ENCODE peak calls at places on chromosomes 11 and 22, in eight cellular contexts. V is SK-N-SH, R is suprapubic skin, Z is A549, E is transverse colon, B is tibial nerve, X is HepG2, J is stomach. N is an unnamed sample.
A peak's percentile ranks its signal among the peaks of the same experiment; 100 is the strongest.

GRCh38 chr11:36469881-36470802 is 39.9 kb downstream of the TRAF6 start:
- DNase-seq in V (no peak), R (no peak), Z (no peak), E (no peak), B (no peak), X (no peak), J (no peak), N (no peak)

GRCh38 chr11:122038543-122038942 is 77.5 kb downstream of the BLID start:
- DNase-seq in V (no peak), R (no peak), Z (no peak), E (no peak), B (no peak), X (no peak), J (no peak), N (no peak)

GRCh38 chr11:67491276-67492068 is 8.6 kb downstream of the AIP start:
- DNase-seq in V (no peak), R (no peak), Z (no peak), E (no peak), B (no peak), X (no peak), J (no peak), N (peak; percentile 54)

GRCh38 chr11:130148927-130149326 is 10.7 kb upstream of the ST14 start:
- DNase-seq in V (no peak), R (no peak), Z (no peak), E (no peak), B (no peak), X (no peak), J (no peak), N (no peak)

GRCh38 chr22:37564111-37564711 is 3.9 kb downstream of the CDC42EP1 start:
- DNase-seq in V (no peak), R (no peak), Z (no peak), E (no peak), B (no peak), X (no peak), J (no peak), N (no peak)

GRCh38 chr22:29150701-29151100 is 55.0 kb upstream of the EMID1 start:
- DNase-seq in V (no peak), R (peak; percentile 37), Z (no peak), E (no peak), B (no peak), X (no peak), J (peak; percentile 7), N (no peak)

GRCh38 chr22:44194569-44194968 is 13.8 kb downstream of the PARVG start:
- DNase-seq in V (no peak), R (no peak), Z (no peak), E (no peak), B (no peak), X (no peak), J (no peak), N (no peak)

GRCh38 chr11:33769542-33769941 is 4.8 kb downstream of the FBXO3 start:
- DNase-seq in V (no peak), R (no peak), Z (no peak), E (no peak), B (no peak), X (no peak), J (no peak), N (no peak)

GRCh38 chr22:25874327-25874726 is 132.3 kb downstream of the MYO18B start:
- DNase-seq in V (no peak), R (no peak), Z (no peak), E (no peak), B (no peak), X (no peak), J (no peak), N (no peak)

GRCh38 chr11:15967966-15968365 is 388.4 kb downstream of the SOX6 start:
- DNase-seq in V (no peak), R (no peak), Z (peak; percentile 17), E (no peak), B (no peak), X (no peak), J (no peak), N (no peak)

GRCh38 chr11:114745150-114745671 is 66.9 kb downstream of the NXPE2 start:
- DNase-seq in V (no peak), R (no peak), Z (no peak), E (no peak), B (no peak), X (no peak), J (no peak), N (no peak)

GRCh38 chr11:67646535-67647336 is 3.8 kb downstream of the ACY3 start:
- DNase-seq in V (no peak), R (no peak), Z (no peak), E (peak; percentile 79), B (no peak), X (no peak), J (no peak), N (peak; percentile 85)

GRCh38 chr11:120801801-120802689 is 221.9 kb upstream of the TBCEL start:
- DNase-seq in V (peak; percentile 83), R (peak; percentile 70), Z (peak; percentile 38), E (peak; percentile 62), B (peak; percentile 73), X (peak; percentile 28), J (peak; percentile 68), N (no peak)

GRCh38 chr11:59615132-59615636 is 390 bp downstream of the OSBP start:
- DNase-seq in V (no peak), R (peak; percentile 82), Z (peak; percentile 39), E (peak; percentile 77), B (peak; percentile 9), X (peak; percentile 26), J (peak; percentile 72), N (peak; percentile 84)

GRCh38 chr22:50146440-50147228 is 23.9 kb upstream of the PANX2 start:
- DNase-seq in V (peak; percentile 81), R (peak; percentile 63), Z (peak; percentile 72), E (peak; percentile 58), B (peak; percentile 48), X (peak; percentile 87), J (peak; percentile 68), N (peak; percentile 67)

GRCh38 chr11:46827995-46828394 is 18.1 kb downstream of the CKAP5 start:
- DNase-seq in V (no peak), R (no peak), Z (no peak), E (no peak), B (no peak), X (no peak), J (no peak), N (no peak)

DNA sequence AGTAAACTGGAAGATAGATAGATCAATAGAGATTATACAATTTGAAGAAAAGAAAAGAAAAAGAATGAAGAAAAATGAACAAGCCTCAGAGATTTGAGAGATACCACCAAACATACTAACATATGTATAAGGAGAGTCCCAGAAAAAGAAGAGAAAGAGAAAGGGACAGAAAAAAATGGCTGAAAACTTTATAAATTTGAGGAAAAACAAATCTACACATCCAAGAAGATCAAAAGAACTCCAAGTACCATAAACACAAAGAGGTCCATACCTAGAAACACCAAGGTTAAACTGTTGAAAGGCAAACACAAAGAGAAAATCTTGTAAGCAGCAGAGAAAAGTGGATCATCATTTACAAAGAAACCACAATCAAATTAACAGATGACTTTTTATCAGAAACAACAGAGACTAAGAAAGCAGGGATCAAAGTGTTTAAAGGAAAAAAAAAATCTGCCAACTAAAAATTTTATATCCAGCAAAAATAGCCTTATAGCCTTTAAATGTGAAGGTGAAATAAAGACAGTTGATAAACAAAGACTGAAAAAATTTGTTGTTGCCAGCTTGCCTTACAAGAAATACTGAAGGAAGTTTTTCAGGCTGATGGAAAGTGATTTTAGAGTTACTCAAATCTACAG is 11.8 kb upstream of the AKIP1 start:
- DNase-seq in V (no peak), R (no peak), Z (no peak), E (no peak), B (no peak), X (no peak), J (no peak), N (no peak)
- TF ChIP-seq EP300 in V (no peak), R (no peak), Z (no peak), E (no peak), B (no peak), X (no peak), J (no peak), N (no peak)

GRCh38 chr11:104161751-104162450 is 2.0 kb downstream of the PDGFD start:
- DNase-seq in V (no peak), R (no peak), Z (no peak), E (no peak), B (no peak), X (no peak), J (no peak), N (no peak)

GRCh38 chr11:104159356-104159755 is 4.6 kb downstream of the PDGFD start:
- DNase-seq in V (no peak), R (no peak), Z (no peak), E (no peak), B (no peak), X (no peak), J (no peak), N (no peak)

GRCh38 chr11:104163100-104164027 is 583 bp downstream of the PDGFD start:
- DNase-seq in V (peak; percentile 25), R (no peak), Z (peak; percentile 68), E (no peak), B (no peak), X (no peak), J (peak; percentile 30), N (no peak)

GRCh38 chr11:104165014-104165413 is 1.1 kb upstream of the PDGFD start:
- DNase-seq in V (no peak), R (no peak), Z (no peak), E (no peak), B (no peak), X (no peak), J (no peak), N (no peak)

GRCh38 chr11:104164028-104164520 is at the start of gene PDGFD:
- DNase-seq in V (peak; percentile 86), R (peak; percentile 77), Z (peak; percentile 90), E (peak; percentile 22), B (peak; percentile 28), X (peak; percentile 54), J (peak; percentile 71), N (peak; percentile 90)
- TF ChIP-seq CTCF in V (peak; percentile 53), R (no peak), Z (no peak), E (no peak), B (peak; percentile 55), X (peak; percentile 57), J (peak; percentile 35), N (peak; percentile 44)

GRCh38 chr22:17949926-17950473 is 74.4 kb downstream of the MICAL3 start:
- DNase-seq in V (no peak), R (no peak), Z (no peak), E (no peak), B (no peak), X (no peak), J (no peak), N (no peak)
- H3K4me1 ChIP-seq in V (peaks cover 42% of the 10 kb centered on the region), R (peaks cover 47% of the 10 kb centered on the region), Z (peaks cover 35% of the 10 kb centered on the region), E (peaks cover 35% of the 10 kb centered on the region), B (no peaks in the 10 kb centered on the region), X (peaks cover 56% of the 10 kb centered on the region), J (peaks cover 16% of the 10 kb centered on the region), N (peaks cover 20% of the 10 kb centered on the region)

DNA sequence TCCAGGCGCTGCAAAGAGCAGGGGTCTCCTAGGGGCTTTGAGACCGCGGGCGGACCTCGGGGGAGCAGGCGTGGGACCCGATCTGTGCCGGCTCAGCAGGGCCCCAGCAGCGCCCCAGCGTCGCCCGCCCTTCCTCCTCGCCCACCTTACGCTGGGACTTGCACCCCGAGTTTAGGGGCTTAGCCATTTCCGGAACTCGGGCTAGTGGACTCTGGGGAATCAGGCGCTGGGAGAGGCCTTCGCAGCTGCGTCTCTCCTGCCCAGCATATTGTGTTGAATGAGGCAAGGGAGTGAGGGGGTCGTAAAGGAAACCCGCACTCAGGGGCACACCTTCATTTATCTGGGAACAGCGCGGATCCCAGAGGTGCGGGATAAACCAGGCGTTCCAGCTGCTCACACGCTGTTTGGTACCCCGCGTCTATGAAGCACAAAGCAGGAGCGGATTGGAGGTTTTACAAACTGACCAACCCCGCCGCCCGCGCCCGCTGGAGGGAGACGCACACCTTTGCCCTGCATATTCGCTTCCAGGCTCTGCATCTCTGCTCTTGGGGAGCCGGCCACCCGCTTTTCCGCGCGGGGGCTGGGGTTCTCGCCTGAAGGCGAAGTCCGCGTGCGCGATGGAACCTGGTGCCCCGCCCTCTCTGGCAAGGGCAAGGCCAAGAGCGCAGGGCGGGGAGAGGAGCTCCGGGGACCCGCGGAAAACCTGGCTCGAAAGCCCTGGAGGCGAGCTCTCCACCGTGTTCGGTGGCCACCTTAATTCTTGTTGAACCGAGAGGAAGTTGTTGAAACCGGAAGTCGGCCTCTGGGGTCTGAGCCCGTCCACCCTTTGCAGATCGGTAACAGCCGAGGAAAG is 6.7 kb upstream of the ALX4 start:
- DNase-seq in V (peak; percentile 67), R (no peak), Z (peak; percentile 39), E (no peak), B (no peak), X (no peak), J (no peak), N (no peak)
- TF ChIP-seq EP300 in V (no peak), R (no peak), Z (no peak), E (no peak), B (no peak), X (no peak), J (no peak), N (no peak)